ENCODE peak calls at places on chromosomes 16 and 17, in five cellular contexts. I is Caco-2; M is CD8-positive, alpha-beta memory T cell; K is sigmoid colon; S is BE2C. D is an unnamed sample.

GRCh38 chr16:87538160-87538559 is 45.3 kb upstream of the ZCCHC14 start:
- DNase-seq in I (no peak), M (no peak), K (no peak), S (no peak), D (no peak)

GRCh38 chr17:32626371-32626770 is 139.6 kb downstream of the CDK5R1 start:
- DNase-seq in I (no peak), M (no peak), K (no peak), S (no peak), D (no peak)

GRCh38 chr17:77387891-77388290 is 247.1 kb downstream of the SEC14L1 start:
- DNase-seq in I (no peak), M (no peak), K (no peak), S (no peak), D (no peak)

GRCh38 chr16:80117731-80118130 is 423.1 kb upstream of the DYNLRB2 start:
- DNase-seq in I (no peak), M (no peak), K (no peak), S (no peak), D (no peak)

GRCh38 chr17:42980274-42980765 is at the start of gene RUNDC1:
- DNase-seq in I (peak; percentile 94), M (peak; percentile 90), K (peak; percentile 95), S (peak; percentile 96), D (peak; percentile 89)

GRCh38 chr17:9499041-9499440 is 76.6 kb downstream of the STX8 start:
- DNase-seq in I (no peak), M (no peak), K (no peak), S (no peak), D (no peak)

GRCh38 chr17:66920965-66921364 is 43.5 kb upstream of the CACNG4 start:
- DNase-seq in I (no peak), M (no peak), K (no peak), S (peak; percentile 67), D (no peak)

GRCh38 chr16:51286272-51286671 is 135.2 kb upstream of the SALL1 start:
- DNase-seq in I (no peak), M (no peak), K (no peak), S (no peak), D (no peak)

GRCh38 chr17:41544497-41544896 is 16.4 kb upstream of the KRT19 start:
- DNase-seq in I (peak; percentile 78), M (no peak), K (no peak), S (peak; percentile 85), D (no peak)

GRCh38 chr16:31351937-31352315 is 3.0 kb upstream of the ITGAX start:
- DNase-seq in I (no peak), M (no peak), K (peak; percentile 40), S (no peak), D (no peak)

GRCh38 chr17:31095239-31096105 is 695 bp downstream of the NF1 start:
- DNase-seq in I (peak; percentile 71), M (peak; percentile 6), K (peak; percentile 83), S (peak; percentile 38), D (peak; percentile 57)

GRCh38 chr17:42779304-42779941 is 987 bp upstream of the WNK4 start:
- DNase-seq in I (no peak), M (no peak), K (no peak), S (no peak), D (no peak)

GRCh38 chr17:14089179-14089578 is 19.9 kb downstream of the COX10 start:
- DNase-seq in I (no peak), M (no peak), K (no peak), S (no peak), D (no peak)

GRCh38 chr17:40317345-40317873 is 8.4 kb downstream of the RARA start:
- DNase-seq in I (peak; percentile 80), M (peak; percentile 45), K (peak; percentile 81), S (peak; percentile 73), D (peak; percentile 73)

GRCh38 chr16:10558746-10559641 is 21.4 kb downstream of the EMP2 start:
- DNase-seq in I (no peak), M (no peak), K (peak; percentile 83), S (no peak), D (no peak)

GRCh38 chr17:30323262-30323894 is 10.5 kb downstream of the TMIGD1 start:
- DNase-seq in I (no peak), M (peak; percentile 30), K (no peak), S (no peak), D (peak; percentile 18)

GRCh38 chr16:83952940-83953795 is at the start of gene OSGIN1:
- DNase-seq in I (peak; percentile 92), M (no peak), K (peak; percentile 98), S (peak; percentile 77), D (peak; percentile 96)

GRCh38 chr16:70662991-70663523 is 16.7 kb downstream of the IL34 start:
- DNase-seq in I (no peak), M (no peak), K (peak; percentile 64), S (peak; percentile 23), D (no peak)

GRCh38 chr17:70794757-70795156 is 625.4 kb downstream of the KCNJ2 start:
- DNase-seq in I (no peak), M (no peak), K (no peak), S (no peak), D (no peak)

GRCh38 chr17:74042241-74042640 is 161.2 kb upstream of the RPL38 start:
- DNase-seq in I (no peak), M (no peak), K (no peak), S (no peak), D (no peak)

GRCh38 chr16:53714080-53715050 is 10.4 kb downstream of the FTO start:
- DNase-seq in I (no peak), M (no peak), K (no peak), S (no peak), D (peak; percentile 21)

GRCh38 chr17:30187528-30187927 is 48.0 kb downstream of the SLC6A4 start:
- DNase-seq in I (no peak), M (no peak), K (no peak), S (no peak), D (no peak)

GRCh38 chr17:14047591-14047990 is 21.7 kb upstream of the COX10 start:
- DNase-seq in I (no peak), M (no peak), K (no peak), S (no peak), D (no peak)

GRCh38 chr17:83065660-83066542 is 13.5 kb upstream of the METRNL start:
- DNase-seq in I (no peak), M (no peak), K (peak; percentile 39), S (peak; percentile 2), D (peak; percentile 4)

GRCh38 chr17:71188811-71189492 is 931.9 kb upstream of the SOX9 start:
- DNase-seq in I (no peak), M (no peak), K (no peak), S (no peak), D (no peak)

GRCh38 chr17:81076097-81076754 is 41.3 kb downstream of the BAIAP2 start:
- DNase-seq in I (no peak), M (no peak), K (no peak), S (peak; percentile 79), D (no peak)

GRCh38 chr17:40550608-40551007 is 14.7 kb downstream of the CCR7 start:
- DNase-seq in I (no peak), M (no peak), K (peak; percentile 88), S (peak; percentile 62), D (no peak)

GRCh38 chr16:89473791-89474414 is 16.5 kb downstream of the ANKRD11 start:
- DNase-seq in I (no peak), M (no peak), K (no peak), S (no peak), D (no peak)

DNA sequence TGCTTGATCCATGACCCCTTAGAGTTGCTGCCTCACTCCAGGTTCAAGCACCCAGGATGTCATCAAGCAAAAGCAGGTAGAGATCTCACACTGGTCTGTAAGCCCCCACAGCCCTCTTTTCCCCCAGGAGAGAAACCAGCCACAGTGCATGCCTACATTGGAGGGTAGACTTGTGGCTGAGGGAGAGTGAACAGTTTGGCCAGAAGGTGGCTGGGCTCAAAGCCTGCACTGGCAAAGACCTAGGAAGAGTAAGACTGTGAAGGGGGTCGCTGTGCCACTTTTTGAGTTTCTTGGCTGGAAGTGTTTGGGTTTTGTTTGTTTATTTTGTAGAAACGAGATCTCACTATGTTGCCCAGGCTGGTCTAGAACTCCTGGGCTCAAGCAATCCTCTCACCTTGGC is 28.5 kb downstream of the HOXB1 start:
- DNase-seq in I (no peak), M (no peak), K (no peak), S (no peak), D (no peak)
- H3K27me3 ChIP-seq in I (no peaks in the 10 kb centered on the region), M (no peaks in the 10 kb centered on the region), K (no peaks in the 10 kb centered on the region), S (peaks cover 27% of the 10 kb centered on the region), D (no peaks in the 10 kb centered on the region)

DNA sequence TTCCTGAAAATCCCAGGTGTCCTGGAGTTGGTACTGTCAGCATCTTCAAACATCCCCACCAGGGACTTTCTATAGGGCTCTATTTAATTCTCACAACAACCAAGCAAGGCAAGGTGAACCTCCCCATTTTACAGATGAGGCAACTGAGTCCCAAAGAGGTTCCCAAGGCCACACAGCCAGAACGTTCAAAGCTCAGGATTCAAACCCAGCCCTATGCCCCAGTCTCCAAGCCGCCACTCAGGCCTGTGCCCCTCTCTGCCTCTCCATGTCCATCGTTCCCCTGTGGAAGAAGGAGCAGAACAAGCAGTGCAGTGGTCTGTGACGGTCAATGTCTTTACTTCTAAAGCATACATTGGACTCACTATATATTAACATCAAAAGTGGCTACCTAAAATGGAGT is 6.1 kb downstream of the ZNF319 start:
- DNase-seq in I (no peak), M (no peak), K (no peak), S (peak; percentile 1), D (no peak)
- H3K4me1 ChIP-seq in I (peaks cover 18% of the 10 kb centered on the region), M (peaks cover 58% of the 10 kb centered on the region), K (no peaks in the 10 kb centered on the region), S (no peaks in the 10 kb centered on the region), D (peaks cover 3% of the 10 kb centered on the region)

GRCh38 chr17:297758-298157 is 54.8 kb downstream of the RPH3AL start:
- DNase-seq in I (no peak), M (no peak), K (peak; percentile 63), S (no peak), D (no peak)
- H3K27me3 ChIP-seq in I (no peaks in the 10 kb centered on the region), M (no peaks in the 10 kb centered on the region), K (no peaks in the 10 kb centered on the region), S (no peaks in the 10 kb centered on the region), D (no peaks in the 10 kb centered on the region)

DNA sequence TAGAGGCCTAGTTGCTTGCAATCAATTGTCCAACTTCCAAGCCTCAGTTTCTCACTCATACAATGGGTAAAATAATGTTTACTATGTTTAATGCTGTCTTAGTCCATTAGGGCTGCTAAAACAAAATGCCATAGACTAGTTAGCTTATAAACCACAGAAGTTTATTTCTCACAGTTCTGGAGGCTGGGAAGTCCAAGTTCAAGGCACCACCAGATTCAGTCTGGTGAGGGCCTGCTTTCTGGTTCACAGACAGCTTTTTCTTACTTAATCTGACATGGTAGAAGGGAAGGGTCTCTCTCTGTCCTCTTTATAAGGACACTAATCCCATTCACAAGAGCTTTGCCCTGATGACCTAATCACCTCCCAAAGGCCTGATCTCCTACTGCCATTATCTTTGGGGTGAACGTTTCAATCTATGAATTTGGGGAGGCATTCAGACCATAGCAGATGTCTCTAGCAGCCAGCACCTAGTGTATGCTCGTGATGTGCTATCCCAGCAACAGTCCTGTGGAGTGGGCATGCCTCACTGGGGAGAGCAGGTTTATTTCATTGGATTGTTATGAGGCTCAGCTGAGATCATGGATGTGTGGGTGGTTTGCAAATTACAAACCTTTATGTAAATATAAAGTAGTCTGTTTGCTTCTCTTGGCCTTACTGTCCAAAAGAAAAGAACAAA is 25.2 kb downstream of the YPEL2 start:
- DNase-seq in I (no peak), M (no peak), K (no peak), S (no peak), D (no peak)
- H3K4me1 ChIP-seq in I (no peaks in the 10 kb centered on the region), M (peaks cover 50% of the 10 kb centered on the region), K (no peaks in the 10 kb centered on the region), S (peaks cover 19% of the 10 kb centered on the region), D (peaks cover 10% of the 10 kb centered on the region)

DNA sequence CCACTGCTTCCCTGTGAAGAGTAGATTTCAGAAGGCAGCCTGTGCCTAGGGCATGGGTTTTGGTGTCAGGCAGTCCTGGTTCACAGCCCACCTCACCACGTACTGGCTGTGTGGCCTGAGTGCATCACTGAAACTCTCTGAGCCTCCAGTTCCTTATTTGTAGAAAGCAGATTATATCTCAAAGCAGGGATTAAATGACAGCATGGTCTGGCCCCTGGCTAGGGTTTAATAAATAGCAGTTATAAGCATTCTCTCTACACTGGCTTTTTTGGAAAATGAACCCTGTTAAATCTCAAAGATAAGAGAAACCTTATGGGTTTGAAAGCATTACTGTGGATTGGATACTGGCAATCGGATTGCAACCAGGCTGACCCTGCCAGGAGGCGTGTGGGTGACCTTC is 2.9 kb upstream of the MT1M start:
- DNase-seq in I (no peak), M (no peak), K (no peak), S (no peak), D (no peak)
- H3K27me3 ChIP-seq in I (peaks cover 6% of the 10 kb centered on the region), M (peaks cover 39% of the 10 kb centered on the region), K (no peaks in the 10 kb centered on the region), S (peaks cover 45% of the 10 kb centered on the region), D (no peaks in the 10 kb centered on the region)

D was measured in HAP-1.